ENCODE peak calls at places on chromosomes 7 and 10, in five cellular contexts. One of them, this sample, is unnamed.

GRCh38 chr7:135855836-135856235 is 107.2 kb upstream of the FAM180A start:
- DNase-seq in astrocyte of the spinal cord: peak
- DNase-seq in amniotic stem cell: no peak
- DNase-seq in LHCN-M2: peak
- DNase-seq in AML-193: no peak
- DNase-seq in this sample: peak

GRCh38 chr7:1368682-1369571 is 90.3 kb downstream of the MICALL2 start:
- DNase-seq in astrocyte of the spinal cord: no peak
- DNase-seq in amniotic stem cell: no peak
- DNase-seq in LHCN-M2: no peak
- DNase-seq in AML-193: no peak
- DNase-seq in this sample: no peak

GRCh38 chr10:32318476-32318896 is 28.5 kb downstream of the EPC1 start:
- DNase-seq in astrocyte of the spinal cord: no peak
- DNase-seq in amniotic stem cell: no peak
- DNase-seq in LHCN-M2: peak
- DNase-seq in AML-193: peak
- DNase-seq in this sample: no peak

GRCh38 chr7:155020996-155021395 is 18.1 kb upstream of the PAXIP1 start:
- DNase-seq in astrocyte of the spinal cord: no peak
- DNase-seq in amniotic stem cell: no peak
- DNase-seq in LHCN-M2: peak
- DNase-seq in AML-193: no peak
- DNase-seq in this sample: no peak

GRCh38 chr7:1814089-1814811 is 144.2 kb downstream of the ELFN1 start:
- DNase-seq in astrocyte of the spinal cord: no peak
- DNase-seq in amniotic stem cell: no peak
- DNase-seq in LHCN-M2: no peak
- DNase-seq in AML-193: no peak
- DNase-seq in this sample: no peak

GRCh38 chr10:114714281-114714741 is 56.2 kb upstream of the ABLIM1 start:
- DNase-seq in astrocyte of the spinal cord: peak
- DNase-seq in amniotic stem cell: peak
- DNase-seq in LHCN-M2: peak
- DNase-seq in AML-193: no peak
- DNase-seq in this sample: peak

GRCh38 chr7:28732037-28732869 is 225.9 kb downstream of the TRIL start:
- DNase-seq in astrocyte of the spinal cord: peak
- DNase-seq in amniotic stem cell: no peak
- DNase-seq in LHCN-M2: peak
- DNase-seq in AML-193: no peak
- DNase-seq in this sample: peak

GRCh38 chr10:49204119-49204518 is 15.9 kb upstream of the TMEM273 start:
- DNase-seq in astrocyte of the spinal cord: no peak
- DNase-seq in amniotic stem cell: no peak
- DNase-seq in LHCN-M2: no peak
- DNase-seq in AML-193: no peak
- DNase-seq in this sample: no peak

GRCh38 chr10:14532473-14533251 is 201.9 kb upstream of the FRMD4A start:
- DNase-seq in astrocyte of the spinal cord: no peak
- DNase-seq in amniotic stem cell: no peak
- DNase-seq in LHCN-M2: no peak
- DNase-seq in AML-193: no peak
- DNase-seq in this sample: peak

GRCh38 chr7:376306-376969 is 86.5 kb downstream of the FOXL3 start:
- DNase-seq in astrocyte of the spinal cord: no peak
- DNase-seq in amniotic stem cell: no peak
- DNase-seq in LHCN-M2: no peak
- DNase-seq in AML-193: no peak
- DNase-seq in this sample: no peak

GRCh38 chr10:4006051-4006450 is 221.0 kb upstream of the KLF6 start:
- DNase-seq in astrocyte of the spinal cord: no peak
- DNase-seq in amniotic stem cell: no peak
- DNase-seq in LHCN-M2: no peak
- DNase-seq in AML-193: no peak
- DNase-seq in this sample: no peak

GRCh38 chr10:24642921-24643678 is 80.6 kb downstream of the ARHGAP21 start:
- DNase-seq in astrocyte of the spinal cord: peak
- DNase-seq in amniotic stem cell: peak
- DNase-seq in LHCN-M2: peak
- DNase-seq in AML-193: peak
- DNase-seq in this sample: peak

GRCh38 chr10:116044722-116045374 is 228.2 kb downstream of the GFRA1 start:
- DNase-seq in astrocyte of the spinal cord: peak
- DNase-seq in amniotic stem cell: no peak
- DNase-seq in LHCN-M2: peak
- DNase-seq in AML-193: no peak
- DNase-seq in this sample: no peak

GRCh38 chr7:116588225-116588624 is 63.4 kb downstream of the CAV1 start:
- DNase-seq in astrocyte of the spinal cord: peak
- DNase-seq in amniotic stem cell: peak
- DNase-seq in LHCN-M2: peak
- DNase-seq in AML-193: peak
- DNase-seq in this sample: no peak

GRCh38 chr7:21944616-21945373 is 904 bp downstream of the CDCA7L start:
- DNase-seq in astrocyte of the spinal cord: peak
- DNase-seq in amniotic stem cell: no peak
- DNase-seq in LHCN-M2: no peak
- DNase-seq in AML-193: no peak
- DNase-seq in this sample: peak

GRCh38 chr10:115566867-115567266 is 473.7 kb downstream of the ATRNL1 start:
- DNase-seq in astrocyte of the spinal cord: no peak
- DNase-seq in amniotic stem cell: no peak
- DNase-seq in LHCN-M2: no peak
- DNase-seq in AML-193: no peak
- DNase-seq in this sample: no peak

GRCh38 chr7:69929622-69930021 is 331.3 kb downstream of the AUTS2 start:
- DNase-seq in astrocyte of the spinal cord: no peak
- DNase-seq in amniotic stem cell: no peak
- DNase-seq in LHCN-M2: no peak
- DNase-seq in AML-193: no peak
- DNase-seq in this sample: no peak

GRCh38 chr7:110839866-110840265 is 251.1 kb upstream of the LRRN3 start:
- DNase-seq in astrocyte of the spinal cord: peak
- DNase-seq in amniotic stem cell: peak
- DNase-seq in LHCN-M2: peak
- DNase-seq in AML-193: no peak
- DNase-seq in this sample: no peak

GRCh38 chr10:68406815-68407585 is at the start of gene RUFY2:
- DNase-seq in astrocyte of the spinal cord: peak
- DNase-seq in amniotic stem cell: peak
- DNase-seq in LHCN-M2: peak
- DNase-seq in AML-193: peak
- DNase-seq in this sample: peak

GRCh38 chr7:55526770-55527169 is 45.5 kb downstream of the VOPP1 start:
- DNase-seq in astrocyte of the spinal cord: no peak
- DNase-seq in amniotic stem cell: no peak
- DNase-seq in LHCN-M2: no peak
- DNase-seq in AML-193: no peak
- DNase-seq in this sample: no peak

GRCh38 chr7:134669845-134670373 is 23.3 kb downstream of the BPGM start:
- DNase-seq in astrocyte of the spinal cord: peak
- DNase-seq in amniotic stem cell: peak
- DNase-seq in LHCN-M2: peak
- DNase-seq in AML-193: no peak
- DNase-seq in this sample: peak

GRCh38 chr7:111229951-111230350 is 139.0 kb downstream of the LRRN3 start:
- DNase-seq in astrocyte of the spinal cord: peak
- DNase-seq in amniotic stem cell: peak
- DNase-seq in LHCN-M2: peak
- DNase-seq in AML-193: no peak
- DNase-seq in this sample: no peak

GRCh38 chr10:36725581-36726520 is 399.5 kb upstream of the ANKRD30A start:
- DNase-seq in astrocyte of the spinal cord: peak
- DNase-seq in amniotic stem cell: peak
- DNase-seq in LHCN-M2: peak
- DNase-seq in AML-193: no peak
- DNase-seq in this sample: peak

GRCh38 chr7:27203378-27203953 is 3.6 kb upstream of the HOXA13 start:
- DNase-seq in astrocyte of the spinal cord: no peak
- DNase-seq in amniotic stem cell: no peak
- DNase-seq in LHCN-M2: no peak
- DNase-seq in AML-193: no peak
- DNase-seq in this sample: no peak